ENCODE peak calls at places on chromosomes 12 and 14, in four cellular contexts. F, T, C and J are unnamed samples.

GRCh38 chr12:66627988-66628317 is 50.9 kb downstream of the GRIP1 start:
- DNase-seq in F (no peak), T (no peak), C (no peak), J (no peak)

GRCh38 chr14:102620413-102620812 is 28.0 kb downstream of the RCOR1 start:
- DNase-seq in F (no peak), T (no peak), C (no peak), J (peak; percentile 51)

GRCh38 chr12:131800594-131801135 is 27.5 kb upstream of the MMP17 start:
- DNase-seq in F (no peak), T (no peak), C (no peak), J (no peak)

GRCh38 chr14:74409441-74409840 is 16.6 kb downstream of the SYNDIG1L start:
- DNase-seq in F (no peak), T (no peak), C (no peak), J (no peak)

GRCh38 chr14:105501504-105502291 is 10.7 kb downstream of the TEDC1 start:
- DNase-seq in F (no peak), T (no peak), C (no peak), J (no peak)

GRCh38 chr12:98741615-98742265 is 96.7 kb downstream of the APAF1 start:
- DNase-seq in F (no peak), T (no peak), C (no peak), J (no peak)

GRCh38 chr14:79576434-79576833 is 634.9 kb downstream of the DIO2 start:
- DNase-seq in F (no peak), T (no peak), C (no peak), J (no peak)

GRCh38 chr12:130646690-130647089 is 69.4 kb downstream of the RIMBP2 start:
- DNase-seq in F (no peak), T (no peak), C (no peak), J (no peak)

GRCh38 chr14:35122696-35123387 is 490 bp downstream of the PRORP start:
- DNase-seq in F (no peak), T (no peak), C (peak; percentile 12), J (peak; percentile 2)

GRCh38 chr12:51891843-51892242 is 3.9 kb downstream of the ANKRD33 start:
- DNase-seq in F (no peak), T (no peak), C (no peak), J (no peak)

GRCh38 chr14:68239988-68240387 is 420.4 kb downstream of the RAD51B start:
- DNase-seq in F (no peak), T (no peak), C (no peak), J (no peak)

GRCh38 chr12:67540920-67541624 is 107.5 kb upstream of the DYRK2 start:
- DNase-seq in F (no peak), T (no peak), C (peak; percentile 84), J (no peak)

GRCh38 chr12:126248871-126249403 is 1183.7 kb downstream of the AACS start:
- DNase-seq in F (no peak), T (no peak), C (no peak), J (no peak)

GRCh38 chr14:91177073-91177796 is 63.4 kb downstream of the DGLUCY start:
- DNase-seq in F (peak; percentile 70), T (peak; percentile 52), C (peak; percentile 55), J (peak; percentile 69)

GRCh38 chr12:122004633-122005071 is 17.0 kb upstream of the BCL7A start:
- DNase-seq in F (peak; percentile 15), T (no peak), C (no peak), J (no peak)
- H3K27ac ChIP-seq in F (peak overlapping the region; percentile 54), T (no peak overlapping the region), C (no peak overlapping the region), J (no peak overlapping the region)

GRCh38 chr14:96398432-96398831 is 6.5 kb downstream of the AK7 start:
- DNase-seq in F (no peak), T (no peak), C (no peak), J (no peak)

GRCh38 chr14:96403409-96403808 is 11.5 kb downstream of the AK7 start:
- DNase-seq in F (no peak), T (no peak), C (no peak), J (no peak)

GRCh38 chr14:96400495-96400894 is 8.6 kb downstream of the AK7 start:
- DNase-seq in F (no peak), T (no peak), C (no peak), J (no peak)

GRCh38 chr14:96399405-96399804 is 7.5 kb downstream of the AK7 start:
- DNase-seq in F (no peak), T (no peak), C (no peak), J (no peak)

GRCh38 chr14:96398921-96399320 is 7.0 kb downstream of the AK7 start:
- DNase-seq in F (no peak), T (no peak), C (no peak), J (no peak)
- TF ChIP-seq CTCF in F (no peak), T (no peak), C (no peak), J (no peak)

GRCh38 chr12:6229823-6230222 is 29.6 kb downstream of the CD9 start:
- DNase-seq in F (no peak), T (no peak), C (peak; percentile 82), J (peak; percentile 58)
- H3K27ac ChIP-seq in F (peak overlapping the region; percentile 59), T (no peak overlapping the region), C (peak overlapping the region; percentile 97), J (peak overlapping the region; percentile 17)

GRCh38 chr14:89243286-89243685 is 173.7 kb downstream of the FOXN3 start:
- DNase-seq in F (no peak), T (no peak), C (no peak), J (no peak)
- TF ChIP-seq CTCF in F (no peak), T (no peak), C (no peak), J (no peak)

DNA sequence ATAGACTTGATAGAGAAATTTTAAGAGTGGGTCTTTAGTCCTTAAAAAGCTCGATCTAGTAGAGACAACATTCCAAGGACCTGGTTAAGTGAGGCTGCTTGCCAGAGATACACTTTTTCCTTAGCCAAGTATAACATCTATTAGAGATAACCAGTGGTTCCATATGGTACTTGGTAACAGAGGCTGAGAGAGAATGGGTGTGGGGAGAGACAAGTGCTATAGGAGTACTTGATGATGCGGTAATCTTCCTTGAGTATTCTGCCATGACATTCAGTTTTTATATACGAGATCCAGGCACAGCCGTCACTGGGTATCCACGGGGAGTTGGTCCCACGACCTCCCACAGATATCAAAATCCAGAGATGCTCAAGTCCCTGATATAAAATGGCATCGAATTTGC is 77.4 kb upstream of the REP15 start:
- DNase-seq in F (no peak), T (no peak), C (no peak), J (peak; percentile 62)
- H3K27ac ChIP-seq in F (no peak overlapping the region), T (no peak overlapping the region), C (peak overlapping the region; percentile 78), J (peak overlapping the region; percentile 85)

GRCh38 chr12:96401061-96401871 is 1.0 kb upstream of the CDK17 start:
- DNase-seq in F (peak; percentile 4), T (no peak), C (peak; percentile 69), J (peak; percentile 61)
- TF ChIP-seq CTCF in F (peak; percentile 43), T (no peak), C (peak; percentile 34), J (peak; percentile 37)

DNA sequence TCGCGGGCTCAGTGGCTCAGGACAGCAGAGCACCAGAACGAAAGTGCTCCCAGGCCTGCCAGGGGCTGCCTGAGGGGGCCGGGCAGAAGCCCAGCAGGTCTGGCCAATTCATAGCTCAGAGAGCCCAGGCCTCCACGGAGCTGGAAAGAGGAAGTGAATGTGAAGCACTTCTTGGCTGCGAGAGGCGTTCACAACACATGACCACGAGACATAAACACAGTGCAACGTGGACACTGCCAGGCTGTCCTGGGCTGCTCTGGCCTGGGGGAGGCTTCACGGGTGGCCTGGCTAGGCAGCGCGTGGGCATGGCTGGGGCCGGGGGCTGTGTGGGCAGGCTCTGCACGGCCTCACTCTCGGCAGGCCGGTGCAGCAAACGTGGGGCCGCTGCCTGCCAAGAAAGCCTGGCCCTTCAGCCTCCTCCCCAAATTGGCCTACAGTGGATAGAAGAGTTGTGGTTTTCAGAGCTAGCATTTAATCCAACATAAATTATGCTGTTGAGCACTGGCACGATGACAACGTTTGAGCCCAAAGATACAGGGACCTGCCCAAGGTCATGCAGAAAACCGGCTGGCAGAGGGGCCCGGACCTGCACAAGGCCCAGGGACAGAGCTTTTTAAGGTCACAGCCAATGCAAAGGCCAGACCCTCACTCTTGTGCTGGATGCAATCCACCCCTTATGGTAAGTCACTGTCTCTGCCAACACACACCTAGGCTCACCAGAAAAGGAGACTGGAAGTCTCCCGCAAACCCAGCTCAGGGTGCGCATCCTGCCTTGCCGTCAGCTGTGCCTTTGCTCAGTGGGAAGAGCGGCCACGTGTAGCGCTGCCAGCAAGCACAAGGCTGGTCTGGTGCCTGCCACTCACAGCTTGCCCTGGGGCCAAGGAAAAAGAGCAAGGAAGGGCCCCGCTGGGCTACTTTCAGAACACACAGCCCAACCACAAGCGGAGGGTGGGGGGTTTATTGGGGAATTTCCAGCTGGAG is 8.6 kb downstream of the SLC25A29 start:
- DNase-seq in F (no peak), T (no peak), C (no peak), J (peak; percentile 27)
- H3K27ac ChIP-seq in F (no peak overlapping the region), T (no peak overlapping the region), C (no peak overlapping the region), J (no peak overlapping the region)

GRCh38 chr12:10178766-10179165 is at the start of gene TMEM52B:
- DNase-seq in F (no peak), T (no peak), C (no peak), J (no peak)

GRCh38 chr12:10179871-10180270 is 1.0 kb downstream of the TMEM52B start:
- DNase-seq in F (no peak), T (no peak), C (peak; percentile 70), J (no peak)

GRCh38 chr12:10174986-10175614 is 3.2 kb upstream of the OLR1 start:
- DNase-seq in F (no peak), T (no peak), C (peak; percentile 84), J (no peak)

GRCh38 chr12:10171954-10172353 is at the start of gene OLR1:
- DNase-seq in F (no peak), T (no peak), C (peak; percentile 19), J (no peak)

DNA sequence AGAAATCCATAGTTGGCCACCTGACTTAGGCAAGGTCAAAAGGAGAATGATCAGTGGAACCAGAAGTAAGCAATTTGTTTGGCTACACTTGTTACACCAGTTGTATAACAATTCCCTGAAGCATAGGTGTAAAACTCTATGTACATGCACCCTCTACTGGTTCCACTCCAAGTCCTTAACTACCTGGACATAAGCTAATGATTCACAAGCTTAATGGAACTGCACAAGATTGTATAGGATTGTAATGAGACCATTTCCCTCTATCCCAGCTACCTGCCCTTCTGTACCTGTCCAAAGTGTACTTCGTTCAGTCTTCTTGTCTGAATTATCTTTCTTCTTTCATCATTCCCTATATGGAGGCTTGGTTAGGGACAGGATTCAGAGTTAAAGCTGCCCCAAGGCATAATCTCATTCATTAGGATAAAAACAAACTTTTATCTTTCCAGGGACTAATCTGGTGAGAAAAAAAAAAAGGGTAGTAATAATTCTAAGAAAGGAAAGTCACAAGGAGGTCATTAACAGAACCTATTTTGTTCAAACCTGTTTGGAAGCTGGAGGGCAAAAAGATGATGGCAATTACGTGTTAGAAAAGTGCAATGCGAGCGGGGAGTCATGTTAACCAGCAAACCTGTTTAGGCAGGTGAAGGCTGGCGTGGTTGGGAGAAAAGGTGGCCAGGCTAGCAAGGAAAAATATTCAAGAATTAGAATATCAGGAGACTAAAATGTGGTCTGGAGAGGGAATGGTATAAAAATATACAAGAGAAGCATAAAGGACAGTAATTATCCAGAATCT is 2.8 kb upstream of the TMEM52B start:
- DNase-seq in F (no peak), T (no peak), C (peak; percentile 93), J (no peak)
- TF ChIP-seq CTCF in F (no peak), T (no peak), C (no peak), J (no peak)

DNA sequence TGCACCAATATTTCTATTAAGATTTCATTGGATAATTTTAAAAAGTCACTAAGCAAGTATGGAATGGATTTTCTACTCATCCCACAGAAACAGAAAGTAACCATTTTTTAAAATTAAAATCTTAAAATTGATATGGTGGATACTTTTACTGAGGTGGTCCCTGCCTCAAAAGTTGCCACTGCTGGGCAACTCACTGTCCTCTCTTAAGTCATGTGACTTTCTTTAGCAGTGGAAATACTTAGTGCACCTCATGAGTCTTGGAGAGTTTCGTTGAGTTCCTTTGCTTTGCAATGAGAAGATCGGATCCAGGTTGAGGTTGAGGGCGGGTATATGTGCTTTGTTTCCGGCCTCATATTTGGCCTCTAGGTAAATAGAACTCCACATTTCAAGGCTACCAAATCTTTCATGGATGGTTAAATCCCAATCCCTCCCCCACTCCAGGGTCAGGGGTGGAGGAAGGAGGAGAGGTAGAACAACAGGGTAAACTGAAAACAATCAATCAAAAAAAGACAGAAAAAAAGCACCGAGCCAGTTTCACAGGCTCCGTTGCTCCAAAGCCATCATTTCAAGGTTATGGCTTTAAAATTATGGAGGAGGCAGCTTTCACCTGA is 39.5 kb upstream of the DUSP6 start:
- DNase-seq in F (no peak), T (no peak), C (no peak), J (no peak)
- H3K27ac ChIP-seq in F (peak overlapping the region; percentile 86), T (no peak overlapping the region), C (no peak overlapping the region), J (peak overlapping the region; percentile 48)